ENCODE peak calls at places on chromosome 22, in four cellular contexts. O, W, C and P are unnamed samples.

GRCh38 chr22:46551996-46552395 is 14.6 kb upstream of the CELSR1 start:
- DNase-seq in C (no peak), O (no peak), W (no peak), P (no peak)

GRCh38 chr22:46931414-46931813 is 169.0 kb downstream of the TBC1D22A start:
- DNase-seq in O (no peak), C (no peak), W (no peak), P (no peak)

GRCh38 chr22:46967445-46968358 is 205.3 kb downstream of the TBC1D22A start:
- DNase-seq in C (no peak), O (no peak), W (no peak), P (no peak)

GRCh38 chr22:48943567-48944432 is 883.9 kb downstream of the BRD1 start:
- DNase-seq in W (peak), O (peak), C (no peak), P (peak)

GRCh38 chr22:47351836-47352579 is 589.6 kb downstream of the TBC1D22A start:
- DNase-seq in C (no peak), O (no peak), W (no peak), P (no peak)

GRCh38 chr22:24474221-24474620 is 20.9 kb upstream of the UPB1 start:
- DNase-seq in O (peak), W (no peak), C (no peak), P (no peak)

GRCh38 chr22:49406047-49406650 is 421.5 kb downstream of the BRD1 start:
- DNase-seq in O (no peak), C (no peak), W (no peak), P (no peak)

GRCh38 chr22:20577549-20577975 is 70.2 kb downstream of the MED15 start:
- DNase-seq in O (no peak), C (no peak), W (no peak), P (no peak)

DNA sequence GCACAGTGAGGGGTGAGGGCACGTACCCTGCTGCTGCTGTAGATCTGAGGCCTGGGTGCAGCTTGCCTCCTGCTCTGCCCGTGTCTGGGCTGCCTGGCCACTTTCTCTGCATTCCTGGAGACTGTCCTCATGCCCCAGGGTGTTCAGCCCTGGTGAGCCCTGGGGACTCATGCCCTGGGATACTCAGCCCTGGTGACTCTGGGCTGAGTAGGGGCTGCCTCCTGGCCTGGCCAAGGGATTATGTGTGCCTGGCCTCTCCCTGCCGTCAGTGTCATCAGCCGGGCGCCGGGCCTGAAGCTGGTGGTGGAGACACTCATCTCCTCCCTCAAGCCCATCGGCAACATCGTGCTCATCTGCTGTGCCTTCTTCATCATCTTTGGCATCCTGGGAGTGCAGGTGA is 94.7 kb downstream of the CACNA1I start:
- DNase-seq in W (no peak), C (no peak), O (no peak), P (no peak)
- TF ChIP-seq TCF7 in W (no peak), C (no peak), O (no peak), P (no peak)

DNA sequence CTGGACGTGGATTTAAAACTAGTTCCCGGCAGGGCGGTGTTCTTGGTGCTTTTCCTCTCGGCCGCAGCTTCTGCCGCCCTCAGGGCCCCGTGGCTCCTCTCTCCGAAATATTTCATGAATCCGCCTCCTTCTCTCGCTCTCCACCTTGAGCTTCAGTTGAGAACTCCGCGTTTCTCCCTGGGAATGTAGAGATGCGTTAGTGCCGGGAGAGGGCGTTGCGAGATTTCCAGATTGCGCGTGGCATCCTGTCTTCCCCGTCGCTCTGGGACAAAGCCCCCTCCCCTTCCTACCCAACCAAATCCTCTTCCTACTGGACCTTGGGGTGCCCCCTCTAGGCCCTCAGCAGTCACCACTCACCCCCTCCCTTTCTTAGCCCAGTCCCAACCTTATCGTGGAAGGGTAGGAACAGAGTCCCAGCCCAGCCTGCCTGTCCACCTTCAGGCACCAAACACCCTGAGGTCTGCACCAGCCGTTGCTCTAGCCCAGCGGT is 15.5 kb upstream of the RAC2 start:
- DNase-seq in W (peak), C (no peak), O (no peak), P (peak)
- TF ChIP-seq CREM in W (peak), C (no peak), O (no peak), P (no peak)

DNA sequence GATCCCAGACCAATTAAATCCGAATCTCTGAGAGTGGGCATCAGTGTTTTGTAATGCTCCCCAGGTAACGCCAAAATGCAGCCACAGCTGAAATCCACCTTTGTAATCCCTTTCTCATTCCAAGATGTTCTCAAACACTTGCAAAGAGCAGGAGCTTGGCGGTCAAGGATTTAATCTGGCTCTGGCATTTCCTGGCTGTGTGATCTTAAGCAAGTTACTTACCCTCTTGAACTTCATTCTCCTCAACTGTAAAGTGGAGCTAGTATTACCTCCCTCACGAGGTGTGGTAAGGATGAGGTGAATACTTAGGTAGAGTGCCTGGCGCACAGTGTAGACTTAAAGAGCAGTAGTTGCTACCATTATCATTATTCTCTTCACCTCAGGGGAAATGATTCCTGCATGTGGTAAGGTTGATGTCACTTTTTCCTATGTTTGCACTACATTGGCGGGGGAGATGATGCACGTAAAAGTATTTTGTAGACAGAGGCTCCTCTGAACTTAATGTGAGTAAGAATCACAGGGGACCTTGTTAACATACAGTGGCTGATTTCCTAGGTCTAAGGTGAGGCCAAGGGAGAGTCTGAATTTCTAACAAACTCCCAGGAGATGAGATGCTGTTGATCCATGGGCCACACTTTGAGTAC is 210.4 kb upstream of the PITPNB start:
- DNase-seq in W (no peak), O (no peak), C (no peak), P (no peak)
- TF ChIP-seq ESRRA in W (no peak), O (no peak), C (no peak), P (no peak)

GRCh38 chr22:41560095-41560487 is 719 bp upstream of the CSDC2 start:
- DNase-seq in W (no peak), O (no peak), C (no peak), P (no peak)

GRCh38 chr22:41561788-41562187 is 978 bp downstream of the CSDC2 start:
- DNase-seq in C (no peak), O (no peak), W (no peak), P (no peak)

GRCh38 chr22:41555325-41555724 is 5.5 kb upstream of the CSDC2 start:
- DNase-seq in W (no peak), C (no peak), O (no peak), P (no peak)

GRCh38 chr22:41561335-41561734 is 525 bp downstream of the CSDC2 start:
- DNase-seq in O (no peak), W (no peak), C (no peak), P (peak)

GRCh38 chr22:41557401-41558240 is 3.2 kb upstream of the CSDC2 start:
- DNase-seq in W (peak), C (no peak), O (peak), P (peak)
- TF ChIP-seq TCF7 in W (no peak), C (no peak), O (no peak), P (no peak)

GRCh38 chr22:44362249-44363040 is 49.7 kb upstream of the SHISAL1 start:
- DNase-seq in W (no peak), O (no peak), C (no peak), P (no peak)
- TF ChIP-seq CREM in W (no peak), O (no peak), C (no peak), P (no peak)

GRCh38 chr22:36818010-36818642 is 1.3 kb upstream of the PVALB start:
- DNase-seq in O (no peak), W (no peak), C (no peak), P (no peak)
- TF ChIP-seq ESRRA in O (no peak), W (no peak), C (no peak), P (no peak)

DNA sequence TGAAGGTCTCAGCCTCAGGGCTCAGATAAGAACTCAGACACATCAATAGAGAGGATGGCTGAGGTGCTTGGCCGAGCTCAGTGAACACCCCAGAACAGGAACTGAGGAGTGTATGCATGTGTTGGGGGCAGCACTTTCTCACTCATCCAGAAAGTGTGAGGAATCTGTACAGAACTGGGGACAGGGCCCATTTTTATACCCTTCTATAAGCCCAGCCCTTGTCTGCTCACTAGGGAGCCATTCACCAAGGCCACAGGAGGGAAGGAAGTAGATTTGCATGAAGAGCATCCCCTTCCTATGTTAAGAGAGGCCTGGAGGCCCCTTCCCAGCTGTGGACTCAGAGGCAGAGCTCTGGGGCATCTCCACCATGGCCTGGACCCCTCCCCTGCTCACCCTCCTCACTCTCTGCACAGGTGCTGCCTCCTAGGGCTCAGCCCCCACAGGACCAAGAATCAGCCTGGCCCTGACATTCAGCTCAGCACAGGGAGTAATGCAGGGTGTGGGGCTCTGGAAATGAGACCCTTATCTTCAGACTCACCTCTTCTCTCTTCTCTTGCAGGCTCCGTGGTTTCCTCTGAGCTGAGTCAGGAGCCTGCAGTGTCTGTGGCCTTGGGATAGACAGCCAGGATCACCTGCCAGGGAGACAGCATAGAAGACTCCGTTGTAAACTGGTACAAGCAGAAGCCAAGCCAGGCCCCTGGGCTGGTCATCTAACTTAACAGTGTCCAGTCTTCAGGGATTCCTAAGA is 39.9 kb upstream of the GGTLC2 start:
- DNase-seq in C (no peak), W (peak), O (no peak), P (no peak)
- TF ChIP-seq TCF7 in C (no peak), W (no peak), O (no peak), P (no peak)

GRCh38 chr22:50640857-50641647 is 13.1 kb upstream of the ARSA start:
- DNase-seq in W (no peak), O (no peak), C (no peak), P (no peak)

GRCh38 chr22:50641696-50642607 is 14.0 kb upstream of the ARSA start:
- DNase-seq in O (peak), C (no peak), W (peak), P (peak)
- TF ChIP-seq CREM in O (peak), C (no peak), W (no peak), P (no peak)

DNA sequence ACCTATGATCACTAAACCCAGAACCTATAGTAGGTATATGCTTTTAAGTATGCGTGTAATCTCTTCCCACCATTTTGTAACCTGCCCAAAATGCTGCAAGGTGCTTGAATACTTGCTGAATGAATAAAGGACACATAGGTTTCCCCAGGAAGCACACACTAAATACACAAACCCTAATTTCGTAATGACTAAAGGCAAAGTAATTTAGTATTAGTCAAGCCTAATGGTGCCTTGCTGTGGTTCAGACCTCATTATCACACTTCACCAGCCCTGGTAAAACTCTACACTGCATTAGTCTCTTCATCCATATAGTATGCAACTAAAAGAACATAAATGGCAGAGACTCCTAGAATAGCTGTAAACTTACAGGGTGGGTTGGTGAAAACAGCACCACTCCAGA is 289.0 kb upstream of the PITPNB start:
- DNase-seq in C (no peak), O (no peak), W (no peak), P (no peak)
- TF ChIP-seq ESRRA in C (no peak), O (no peak), W (no peak), P (no peak)